ENCODE peak calls at places on chromosome 13, in eight cellular contexts. I is T follicular helper cell; Y is CD8-positive, alpha-beta T cell; B is GM10248; U is cardiac fibroblast; K is LNCaP clone FGC; M is KBM-7; C is coronary artery. A is an unnamed sample.

GRCh38 chr13:93216122-93216521 is 10.5 kb upstream of the GPC6 start:
- DNase-seq in K (no peak), C (no peak), M (no peak), U (no peak), Y (no peak), I (no peak), B (no peak), A (no peak)

GRCh38 chr13:99331881-99332293 is 24.7 kb upstream of the GPR183 start:
- DNase-seq in K (no peak), Y (no peak), C (no peak), U (no peak), B (no peak), M (no peak), I (no peak), A (no peak)

GRCh38 chr13:31168736-31169135 is 7.0 kb upstream of the HSPH1 start:
- DNase-seq in K (no peak), U (no peak), Y (no peak), I (no peak), C (no peak), B (no peak), M (no peak), A (no peak)

GRCh38 chr13:76425930-76426329 is 460.3 kb downstream of the KCTD12 start:
- DNase-seq in I (no peak), K (no peak), U (peak; percentile 93), Y (no peak), B (no peak), M (no peak), C (no peak), A (no peak)

GRCh38 chr13:35475131-35475959 is 1.1 kb downstream of the MAB21L1 start:
- DNase-seq in Y (no peak), U (peak; percentile 34), K (no peak), C (no peak), M (peak; percentile 71), B (no peak), I (no peak), A (no peak)

GRCh38 chr13:105207586-105208293 is 1327.7 kb downstream of the EFNB2 start:
- DNase-seq in U (peak; percentile 1), B (no peak), C (no peak), M (no peak), K (no peak), Y (no peak), I (no peak), A (no peak)

GRCh38 chr13:107284168-107284567 is 716.2 kb upstream of the ARGLU1 start:
- DNase-seq in M (no peak), Y (no peak), I (no peak), B (no peak), K (no peak), U (peak; percentile 14), C (no peak), A (no peak)

GRCh38 chr13:33188093-33188882 is 97.3 kb downstream of the STARD13 start:
- DNase-seq in M (no peak), U (peak; percentile 56), K (no peak), B (no peak), I (no peak), C (no peak), Y (no peak), A (no peak)